ENCODE peak calls at places on chromosomes 7 and 10, in five cellular contexts. T is GM13977, G is T-cell, M is substantia nigra, V is body of pancreas. J is an unnamed sample.
A peak's percentile ranks its signal among the peaks of the same experiment; 100 is the strongest.

GRCh38 chr7:127252380-127252718 is 392 bp downstream of the GRM8 start:
- DNase-seq in M (no peak), T (no peak), G (no peak), V (no peak), J (no peak)

GRCh38 chr10:105950410-105950809 is 1214.1 kb downstream of the SORCS1 start:
- DNase-seq in G (no peak), T (peak; percentile 39), M (peak; percentile 1), V (peak; percentile 74), J (no peak)

GRCh38 chr7:131745645-131746248 is 189.3 kb upstream of the PODXL start:
- DNase-seq in V (peak; percentile 31), T (no peak), M (no peak), G (no peak), J (no peak)

GRCh38 chr7:113912881-113913280 is 5.9 kb downstream of the PPP1R3A start:
- DNase-seq in M (no peak), G (no peak), T (no peak), V (no peak), J (no peak)

GRCh38 chr7:1692500-1693418 is 22.7 kb downstream of the ELFN1 start:
- DNase-seq in V (peak; percentile 4), M (no peak), T (no peak), G (no peak), J (no peak)

GRCh38 chr10:77350711-77351119 is 286.9 kb downstream of the KCNMA1 start:
- DNase-seq in V (peak; percentile 21), T (no peak), M (no peak), G (no peak), J (no peak)

GRCh38 chr10:22475857-22476600 is 130.7 kb downstream of the SPAG6 start:
- DNase-seq in M (peak; percentile 30), G (no peak), V (no peak), T (peak; percentile 64), J (peak; percentile 36)

GRCh38 chr7:118372530-118372929 is 148.0 kb downstream of the ANKRD7 start:
- DNase-seq in M (no peak), T (no peak), V (no peak), G (no peak), J (no peak)

GRCh38 chr10:112360308-112361270 is 13.3 kb upstream of the ACSL5 start:
- DNase-seq in T (no peak), M (no peak), G (no peak), V (peak; percentile 22), J (no peak)